ENCODE peak calls at places on chromosomes 7 and 10, in seven cellular contexts. X, C, A, U, G, Y and J are unnamed samples.

GRCh38 chr10:106557951-106558733 is 606.4 kb downstream of the SORCS1 start:
- DNase-seq in X (no peak), C (no peak), A (no peak), U (no peak), G (no peak), Y (no peak), J (no peak)

GRCh38 chr7:38262545-38262944 is 10.9 kb downstream of the TARP start:
- DNase-seq in X (no peak), C (no peak), A (no peak), U (no peak), G (no peak), Y (no peak), J (no peak)

GRCh38 chr10:67665491-67665890 is 30.5 kb downstream of the CTNNA3 start:
- DNase-seq in X (no peak), C (no peak), A (no peak), U (no peak), G (no peak), Y (peak), J (no peak)

GRCh38 chr10:47381427-47382379 is 2.4 kb downstream of the ZNF488 start:
- DNase-seq in X (peak), C (peak), A (peak), U (peak), G (no peak), Y (no peak), J (no peak)

GRCh38 chr7:146660839-146661238 is 544.2 kb downstream of the CNTNAP2 start:
- DNase-seq in X (no peak), C (no peak), A (no peak), U (no peak), G (no peak), Y (peak), J (no peak)

GRCh38 chr10:100100651-100101525 is 19.2 kb upstream of the CPN1 start:
- DNase-seq in X (no peak), C (no peak), A (no peak), U (no peak), G (no peak), Y (no peak), J (no peak)

GRCh38 chr10:92957223-92958010 is 103.2 kb upstream of the CYP26C1 start:
- DNase-seq in X (no peak), C (no peak), A (no peak), U (no peak), G (no peak), Y (no peak), J (no peak)

GRCh38 chr7:46071601-46072000 is 150.5 kb upstream of the IGFBP3 start:
- DNase-seq in X (no peak), C (no peak), A (no peak), U (no peak), G (no peak), Y (no peak), J (no peak)

GRCh38 chr7:123260428-123260960 is 60.7 kb upstream of the SLC13A1 start:
- DNase-seq in X (no peak), C (no peak), A (no peak), U (no peak), G (no peak), Y (no peak), J (no peak)

GRCh38 chr7:112452102-112452888 is 2.0 kb downstream of the IFRD1 start:
- DNase-seq in X (peak), C (no peak), A (peak), U (peak), G (no peak), Y (peak), J (no peak)
- TF ChIP-seq CTCF in X (no peak), C (peak), A (peak), U (no peak), G (no peak), Y (peak), J (peak)

DNA sequence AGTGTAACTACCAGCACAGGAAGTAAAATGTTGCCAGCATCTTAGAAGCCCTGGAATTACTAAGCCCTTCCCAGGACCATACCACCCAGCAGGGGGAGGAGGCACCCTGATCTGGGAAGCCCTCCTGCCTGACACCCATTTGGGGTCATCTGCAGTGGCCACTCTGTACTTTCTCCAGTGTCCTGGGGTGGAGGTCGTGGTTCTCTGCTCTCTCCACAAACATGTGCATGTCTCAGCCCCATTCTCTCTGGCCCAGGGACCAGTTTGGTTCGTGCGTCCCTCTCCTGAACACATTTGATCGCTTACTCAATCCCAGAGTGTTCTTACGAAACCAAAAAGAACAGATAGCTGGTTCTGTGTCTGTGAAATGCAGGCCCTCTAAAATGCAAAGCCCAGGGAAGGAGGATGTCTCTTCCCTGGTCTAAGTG is 9.4 kb upstream of the LRRC27 start:
- DNase-seq in X (no peak), C (no peak), A (no peak), U (peak), G (no peak), Y (no peak), J (no peak)
- TF ChIP-seq CTCF in X (no peak), C (no peak), A (peak), U (no peak), G (no peak), Y (no peak), J (no peak)

GRCh38 chr7:133436014-133436428 is 183.1 kb downstream of the EXOC4 start:
- DNase-seq in X (no peak), C (no peak), A (no peak), U (no peak), G (no peak), Y (no peak), J (no peak)
- TF ChIP-seq CTCF in X (no peak), C (no peak), A (no peak), U (no peak), G (no peak), Y (no peak), J (no peak)

GRCh38 chr7:158074896-158075632 is 512.6 kb downstream of the PTPRN2 start:
- DNase-seq in X (no peak), C (no peak), A (no peak), U (peak), G (no peak), Y (no peak), J (no peak)
- TF ChIP-seq CTCF in X (no peak), C (no peak), A (peak), U (no peak), G (no peak), Y (no peak), J (no peak)

GRCh38 chr10:54797636-54798395 is 3.2 kb downstream of the PCDH15 start:
- DNase-seq in X (no peak), C (no peak), A (no peak), U (no peak), G (no peak), Y (no peak), J (no peak)

GRCh38 chr10:54799491-54799890 is 1.5 kb downstream of the PCDH15 start:
- DNase-seq in X (no peak), C (no peak), A (no peak), U (no peak), G (no peak), Y (no peak), J (no peak)

GRCh38 chr10:54796876-54797275 is 4.2 kb downstream of the PCDH15 start:
- DNase-seq in X (no peak), C (no peak), A (no peak), U (no peak), G (no peak), Y (no peak), J (no peak)

DNA sequence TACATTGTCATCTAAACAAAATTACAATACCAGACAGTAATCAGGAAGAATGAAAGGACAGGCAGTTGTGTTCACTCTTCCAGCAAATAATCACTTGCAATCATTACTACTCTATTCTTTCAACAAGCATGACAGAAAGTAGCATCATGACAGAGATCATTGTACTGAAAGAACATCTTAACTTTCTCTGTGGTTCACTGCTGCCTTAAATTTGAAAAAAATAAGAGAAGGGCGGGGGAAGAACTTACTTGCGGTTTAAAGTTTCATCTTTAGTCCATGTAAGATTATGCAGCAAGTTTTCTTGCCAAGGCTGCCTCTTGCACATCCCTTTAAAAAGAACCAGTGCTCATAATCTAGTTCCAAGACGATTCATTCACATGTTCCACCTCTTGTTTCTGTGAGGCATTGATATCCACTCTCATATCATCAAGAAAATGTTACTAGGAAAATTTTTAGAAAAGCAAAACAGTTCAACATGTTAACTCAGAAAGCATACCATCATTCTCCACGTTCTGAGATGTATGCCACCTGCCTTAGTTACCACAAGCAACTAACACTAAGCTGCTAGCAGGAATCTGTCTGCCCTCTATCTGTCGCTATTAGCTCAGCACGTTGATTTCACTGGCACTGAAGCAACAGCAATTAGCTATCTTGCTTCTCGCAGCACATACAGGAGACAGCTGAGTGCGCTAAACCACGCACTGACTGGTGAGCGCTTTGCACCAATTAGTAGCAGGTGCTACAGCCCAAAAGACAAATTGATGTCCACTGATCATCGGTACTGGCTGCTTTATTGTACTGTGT is at the start of gene PCDH15:
- DNase-seq in X (no peak), C (no peak), A (peak), U (no peak), G (no peak), Y (peak), J (no peak)
- TF ChIP-seq CTCF in X (no peak), C (peak), A (peak), U (no peak), G (no peak), Y (peak), J (peak)

GRCh38 chr10:69123747-69124557 is at the start of gene VPS26A:
- DNase-seq in X (peak), C (peak), A (peak), U (peak), G (peak), Y (peak), J (peak)
- TF ChIP-seq CTCF in X (no peak), C (no peak), A (no peak), U (peak), G (no peak), Y (peak), J (no peak)

DNA sequence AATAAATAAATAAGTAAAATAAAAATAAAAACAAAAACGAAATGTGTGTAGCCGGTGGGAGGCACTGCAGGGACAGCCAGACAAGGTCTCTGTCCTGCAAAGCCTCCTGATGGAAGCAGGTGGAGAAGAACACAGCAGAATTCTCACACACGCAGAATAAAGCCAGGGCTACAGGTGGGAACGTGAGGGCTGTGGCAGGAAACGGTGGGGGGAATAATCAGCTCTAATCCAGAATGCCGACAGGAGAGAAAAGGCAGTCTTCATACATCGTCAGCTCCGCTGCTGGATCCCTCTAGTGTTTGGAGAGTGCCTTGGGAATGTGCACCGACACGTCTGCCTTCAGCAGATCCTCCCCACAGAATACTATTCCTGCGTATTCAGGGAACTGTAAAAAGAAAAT is 6.8 kb upstream of the SNX8 start:
- DNase-seq in X (no peak), C (no peak), A (peak), U (no peak), G (no peak), Y (no peak), J (peak)
- TF ChIP-seq CTCF in X (no peak), C (peak), A (peak), U (no peak), G (no peak), Y (no peak), J (no peak)

DNA sequence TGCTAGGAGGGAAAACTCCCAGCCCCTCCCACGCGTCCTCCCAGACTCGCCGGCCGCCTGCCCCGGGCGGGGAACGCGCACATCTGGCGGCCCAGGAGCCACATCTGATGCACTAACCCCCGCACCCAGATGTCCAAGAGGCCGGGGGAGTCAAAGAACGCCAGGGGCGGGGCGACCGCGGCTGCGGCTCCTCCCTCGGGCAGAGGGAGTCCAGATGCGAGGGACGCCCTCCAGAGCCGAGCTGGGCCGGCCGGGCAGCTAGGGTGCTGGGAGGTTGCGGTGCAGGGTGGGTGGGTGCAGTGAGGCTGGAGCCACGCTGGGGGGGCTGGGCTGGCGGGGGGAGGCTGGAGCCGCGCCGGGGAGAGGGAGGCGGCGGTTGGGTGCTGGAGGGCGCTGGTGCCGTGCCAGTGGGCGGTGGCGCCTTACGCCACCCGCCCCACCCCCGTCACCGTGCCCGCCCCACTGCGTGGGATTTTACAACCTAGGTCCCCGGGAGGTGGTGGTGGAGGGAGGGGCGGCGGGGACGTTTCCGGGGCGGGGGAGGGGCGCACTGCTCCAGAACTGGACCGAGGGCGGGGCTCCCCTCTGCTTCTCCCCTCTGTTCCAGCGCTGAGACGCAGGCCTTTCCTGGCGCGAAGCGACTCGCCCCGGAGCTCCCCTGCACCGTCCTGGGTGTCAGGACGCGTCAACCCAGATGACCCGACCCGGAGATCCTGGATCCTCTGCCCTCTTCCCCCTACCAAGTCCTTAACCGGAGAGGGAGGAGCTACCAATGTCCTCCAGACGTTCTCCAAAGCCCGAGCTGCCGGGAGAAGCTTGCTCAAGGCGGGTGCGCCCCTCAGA is 109.1 kb downstream of the REEP3 start:
- DNase-seq in X (peak), C (peak), A (peak), U (peak), G (peak), Y (peak), J (peak)
- TF ChIP-seq CTCF in X (no peak), C (no peak), A (no peak), U (no peak), G (no peak), Y (no peak), J (no peak)

DNA sequence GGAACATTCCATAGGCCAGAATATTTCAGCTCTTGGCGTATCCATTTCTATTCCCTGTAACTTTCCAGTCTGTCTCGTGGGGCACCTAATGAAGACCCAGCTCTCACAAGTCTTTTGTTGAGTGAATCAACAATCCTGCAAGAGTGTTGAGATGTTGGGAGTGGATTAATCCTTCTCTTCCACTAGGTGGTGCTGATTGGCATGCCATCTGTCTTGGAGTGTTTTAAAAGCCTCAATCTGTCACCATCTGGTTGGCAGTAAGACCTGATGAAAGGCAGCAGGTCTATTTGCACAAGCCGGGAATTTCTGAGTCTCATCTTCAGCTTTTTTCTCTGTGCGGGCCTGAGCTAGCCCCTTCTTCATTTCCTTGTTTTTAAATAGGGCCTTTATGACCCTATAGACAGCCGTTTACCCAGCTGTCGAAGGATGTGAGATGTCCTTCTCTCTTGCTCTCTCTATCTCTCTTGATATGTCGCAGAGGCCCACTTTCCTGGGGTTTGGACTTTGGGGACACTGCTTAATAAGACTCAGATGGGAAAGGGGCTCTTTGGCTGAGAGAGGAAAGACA is 180.5 kb downstream of the ZNF365 start:
- DNase-seq in X (no peak), C (no peak), A (peak), U (no peak), G (no peak), Y (peak), J (no peak)
- TF ChIP-seq CTCF in X (peak), C (peak), A (peak), U (no peak), G (no peak), Y (peak), J (peak)

DNA sequence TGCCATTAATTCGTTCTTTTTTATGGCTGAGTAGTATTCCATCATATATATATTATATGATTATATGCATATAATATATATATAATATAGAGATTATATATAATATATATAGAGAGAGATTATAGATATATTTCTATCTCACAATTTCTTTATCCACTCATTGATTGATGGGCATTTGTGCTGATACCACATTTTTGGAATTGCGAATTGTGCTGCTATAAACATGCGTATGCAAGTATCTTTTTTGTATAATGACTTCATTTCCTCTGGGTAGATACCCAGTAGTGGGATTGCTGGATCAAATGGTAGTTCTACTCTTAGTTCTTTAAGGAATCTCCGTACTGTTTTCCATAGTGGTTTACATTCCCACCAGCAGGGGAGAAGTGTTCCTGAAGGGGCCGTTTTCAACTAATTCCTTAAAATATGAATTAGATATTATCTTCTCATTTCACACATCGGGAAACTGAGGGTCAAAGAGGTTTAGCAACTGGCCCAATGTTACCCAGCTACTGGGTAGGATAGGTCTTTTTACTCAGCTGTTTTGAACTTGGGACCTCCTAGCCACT is 16.5 kb downstream of the NFE2L3 start:
- DNase-seq in X (no peak), C (no peak), A (no peak), U (no peak), G (no peak), Y (no peak), J (no peak)
- TF ChIP-seq CTCF in X (no peak), C (peak), A (peak), U (no peak), G (no peak), Y (no peak), J (no peak)